ENCODE peak calls at places on chromosome 17, in nine cellular contexts. K, T, U, A, M, H, V, I and S are unnamed samples.

GRCh38 chr17:73480740-73481139 is 163.5 kb downstream of the SDK2 start:
- DNase-seq in K (no peak), T (no peak), U (no peak), A (no peak), M (no peak), H (no peak), V (no peak), I (no peak), S (no peak)

GRCh38 chr17:19727466-19728113 is 11.2 kb upstream of the SLC47A2 start:
- DNase-seq in K (no peak), T (peak; percentile 70), U (peak; percentile 83), A (no peak), M (peak; percentile 97), H (no peak), V (no peak), I (peak; percentile 54), S (no peak)

GRCh38 chr17:15261063-15261817 is 3.9 kb downstream of the PMP22 start:
- DNase-seq in K (no peak), T (no peak), U (no peak), A (no peak), M (peak; percentile 83), H (no peak), V (peak; percentile 56), I (no peak), S (peak; percentile 85)

GRCh38 chr17:3935140-3935542 is 18.9 kb upstream of the P2RX1 start:
- DNase-seq in K (no peak), T (no peak), U (no peak), A (no peak), M (peak; percentile 27), H (no peak), V (peak; percentile 73), I (no peak), S (no peak)

GRCh38 chr17:77505460-77505769 is 364.6 kb downstream of the SEC14L1 start:
- DNase-seq in K (no peak), T (no peak), U (no peak), A (no peak), M (no peak), H (no peak), V (no peak), I (no peak), S (no peak)

GRCh38 chr17:75325827-75326586 is 36.8 kb upstream of the SLC25A19 start:
- DNase-seq in K (no peak), T (no peak), U (no peak), A (no peak), M (no peak), H (no peak), V (no peak), I (no peak), S (peak; percentile 55)

GRCh38 chr17:21375757-21376584 is at the start of gene KCNJ12:
- DNase-seq in K (no peak), T (no peak), U (no peak), A (no peak), M (no peak), H (no peak), V (peak; percentile 56), I (no peak), S (no peak)

GRCh38 chr17:45270828-45271418 is 9.0 kb upstream of the SPATA32 start:
- DNase-seq in K (no peak), T (no peak), U (no peak), A (no peak), M (no peak), H (peak; percentile 24), V (peak; percentile 50), I (no peak), S (no peak)

GRCh38 chr17:29178750-29179231 is 1.4 kb downstream of the MYO18A start:
- DNase-seq in K (no peak), T (no peak), U (no peak), A (no peak), M (peak; percentile 68), H (no peak), V (no peak), I (no peak), S (no peak)

GRCh38 chr17:32854177-32854576 is 22.7 kb downstream of the MYO1D start:
- DNase-seq in K (no peak), T (no peak), U (no peak), A (no peak), M (no peak), H (no peak), V (no peak), I (no peak), S (no peak)

GRCh38 chr17:16439303-16439791 is 24.0 kb downstream of the TRPV2 start:
- DNase-seq in K (no peak), T (no peak), U (no peak), A (no peak), M (no peak), H (peak; percentile 27), V (no peak), I (no peak), S (no peak)

GRCh38 chr17:80724723-80725388 is 180.2 kb downstream of the RPTOR start:
- DNase-seq in K (no peak), T (peak; percentile 19), U (no peak), A (no peak), M (no peak), H (no peak), V (no peak), I (no peak), S (no peak)

GRCh38 chr17:66614469-66614868 is 220.4 kb upstream of the CACNG5 start:
- DNase-seq in K (no peak), T (no peak), U (no peak), A (no peak), M (no peak), H (no peak), V (no peak), I (no peak), S (no peak)

GRCh38 chr17:50904522-50905459 is 38.6 kb upstream of the TOB1 start:
- DNase-seq in K (no peak), T (no peak), U (no peak), A (no peak), M (peak; percentile 79), H (no peak), V (no peak), I (peak; percentile 16), S (peak; percentile 91)

GRCh38 chr17:45296003-45296832 is 20.6 kb downstream of the MAP3K14 start:
- DNase-seq in K (no peak), T (no peak), U (no peak), A (no peak), M (peak; percentile 57), H (no peak), V (no peak), I (no peak), S (peak; percentile 75)

GRCh38 chr17:64626827-64627226 is 35.3 kb downstream of the SMURF2 start:
- DNase-seq in K (no peak), T (no peak), U (no peak), A (no peak), M (no peak), H (no peak), V (no peak), I (no peak), S (no peak)

GRCh38 chr17:62562656-62563055 is 64.8 kb upstream of the MRC2 start:
- DNase-seq in K (no peak), T (no peak), U (no peak), A (no peak), M (no peak), H (no peak), V (no peak), I (peak; percentile 38), S (no peak)

GRCh38 chr17:76353004-76353598 is 615 bp downstream of the PRPSAP1 start:
- DNase-seq in K (peak; percentile 70), T (no peak), U (no peak), A (no peak), M (peak; percentile 18), H (no peak), V (peak; percentile 53), I (no peak), S (peak; percentile 80)

GRCh38 chr17:76243826-76244679 is 3.8 kb upstream of the RNF157 start:
- DNase-seq in K (no peak), T (no peak), U (no peak), A (no peak), M (no peak), H (no peak), V (no peak), I (no peak), S (peak; percentile 52)

GRCh38 chr17:17387461-17388362 is 84.5 kb downstream of the NT5M start:
- DNase-seq in K (no peak), T (no peak), U (no peak), A (no peak), M (no peak), H (no peak), V (peak; percentile 40), I (peak; percentile 53), S (peak; percentile 63)

GRCh38 chr17:67542219-67543114 is 165.4 kb downstream of the PITPNC1 start:
- DNase-seq in K (no peak), T (no peak), U (no peak), A (no peak), M (no peak), H (no peak), V (no peak), I (no peak), S (no peak)

GRCh38 chr17:17063546-17064122 is 21.4 kb downstream of the MPRIP start:
- DNase-seq in K (no peak), T (no peak), U (no peak), A (no peak), M (peak; percentile 96), H (no peak), V (peak; percentile 13), I (peak; percentile 76), S (peak; percentile 81)

GRCh38 chr17:17685775-17686291 is 4.6 kb downstream of the RAI1 start:
- DNase-seq in K (no peak), T (no peak), U (no peak), A (no peak), M (no peak), H (no peak), V (no peak), I (peak; percentile 24), S (no peak)

GRCh38 chr17:30161601-30162000 is 45.0 kb downstream of the NSRP1 start:
- DNase-seq in K (no peak), T (no peak), U (no peak), A (no peak), M (no peak), H (no peak), V (no peak), I (no peak), S (no peak)

GRCh38 chr17:28746611-28747045 is 2.8 kb downstream of the TRAF4 start:
- DNase-seq in K (no peak), T (no peak), U (no peak), A (no peak), M (peak; percentile 71), H (no peak), V (peak; percentile 82), I (peak; percentile 90), S (peak; percentile 73)

GRCh38 chr17:33292184-33292980 is 713 bp downstream of the ASIC2 start:
- DNase-seq in K (peak; percentile 23), T (no peak), U (no peak), A (no peak), M (no peak), H (no peak), V (peak; percentile 59), I (no peak), S (peak; percentile 45)

GRCh38 chr17:50234581-50234980 is 33.1 kb upstream of the COL1A1 start:
- DNase-seq in K (no peak), T (no peak), U (no peak), A (no peak), M (no peak), H (no peak), V (no peak), I (no peak), S (no peak)

GRCh38 chr17:36072431-36073121 is 8.5 kb downstream of the CCL18 start:
- DNase-seq in K (peak; percentile 41), T (no peak), U (no peak), A (peak; percentile 37), M (peak; percentile 16), H (no peak), V (peak; percentile 66), I (no peak), S (no peak)

GRCh38 chr17:14784997-14785696 is 480.0 kb downstream of the PMP22 start:
- DNase-seq in K (no peak), T (no peak), U (no peak), A (peak; percentile 5), M (no peak), H (no peak), V (no peak), I (no peak), S (no peak)

GRCh38 chr17:70810609-70811008 is 641.3 kb downstream of the KCNJ2 start:
- DNase-seq in K (no peak), T (no peak), U (no peak), A (no peak), M (no peak), H (no peak), V (no peak), I (no peak), S (no peak)